ENCODE peak calls at places on chromosomes 12 and 14, in four cellular contexts. L is right lobe of liver, U is psoas muscle, O is lung. I is an unnamed sample.

GRCh38 chr12:108338915-108339657 is at the start of gene CMKLR1:
- DNase-seq in O (no peak), L (peak; percentile 50), U (peak; percentile 57), I (no peak)

GRCh38 chr12:120940799-120941198 is 36.6 kb upstream of the SPPL3 start:
- DNase-seq in L (no peak), U (no peak), O (no peak), I (no peak)

GRCh38 chr12:30997685-30998440 is 71.3 kb downstream of the TSPAN11 start:
- DNase-seq in U (no peak), O (no peak), L (no peak), I (no peak)

GRCh38 chr12:111322336-111323250 is 46.3 kb downstream of the PHETA1 start:
- DNase-seq in O (no peak), U (no peak), L (no peak), I (no peak)

GRCh38 chr12:76176935-76177334 is 92.5 kb upstream of the NAP1L1 start:
- DNase-seq in L (no peak), U (no peak), O (no peak), I (no peak)

GRCh38 chr14:39140170-39140569 is 26.0 kb downstream of the GEMIN2 start:
- DNase-seq in L (no peak), O (no peak), U (no peak), I (no peak)

GRCh38 chr14:29927596-29928341 is at the start of gene PRKD1:
- DNase-seq in U (peak; percentile 67), L (peak; percentile 71), O (peak; percentile 59), I (no peak)

GRCh38 chr14:23380197-23381016 is 3.6 kb downstream of the CMTM5 start:
- DNase-seq in U (no peak), O (no peak), L (no peak), I (no peak)

GRCh38 chr12:84891106-84891838 is 21.3 kb downstream of the SLC6A15 start:
- DNase-seq in L (no peak), O (no peak), U (no peak), I (no peak)

GRCh38 chr12:31220633-31221565 is 105.1 kb downstream of the SINHCAF start:
- DNase-seq in L (no peak), U (no peak), O (no peak), I (no peak)

GRCh38 chr14:89428556-89429196 is 11.6 kb upstream of the FOXN3 start:
- DNase-seq in L (no peak), U (peak; percentile 37), O (no peak), I (no peak)

GRCh38 chr12:85951823-85952222 is 77.7 kb downstream of the NTS start:
- DNase-seq in U (no peak), O (no peak), L (no peak), I (no peak)

GRCh38 chr12:91316825-91317224 is 134.2 kb upstream of the DCN start:
- DNase-seq in U (no peak), O (no peak), L (no peak), I (no peak)

GRCh38 chr14:105255021-105255507 is 6.7 kb downstream of the BTBD6 start:
- DNase-seq in L (no peak), U (peak; percentile 65), O (no peak), I (no peak)

GRCh38 chr14:74637184-74637562 is 25.1 kb upstream of the LTBP2 start:
- DNase-seq in O (no peak), U (no peak), L (no peak), I (no peak)

GRCh38 chr14:58824796-58825195 is 187.0 kb downstream of the DACT1 start:
- DNase-seq in L (no peak), O (no peak), U (no peak), I (no peak)

GRCh38 chr12:49885118-49885517 is 18.6 kb downstream of the FAIM2 start:
- DNase-seq in L (no peak), O (no peak), U (no peak), I (no peak)

GRCh38 chr14:23703027-23703426 is 66.9 kb downstream of the DHRS2 start:
- DNase-seq in U (no peak), O (no peak), L (no peak), I (no peak)

GRCh38 chr14:64758711-64759554 is 54.7 kb downstream of the PLEKHG3 start:
- DNase-seq in U (peak; percentile 25), L (no peak), O (no peak), I (no peak)

GRCh38 chr14:68397371-68397779 is 395.5 kb downstream of the ZFP36L1 start:
- DNase-seq in U (peak; percentile 54), L (peak; percentile 55), O (peak; percentile 77), I (no peak)

DNA sequence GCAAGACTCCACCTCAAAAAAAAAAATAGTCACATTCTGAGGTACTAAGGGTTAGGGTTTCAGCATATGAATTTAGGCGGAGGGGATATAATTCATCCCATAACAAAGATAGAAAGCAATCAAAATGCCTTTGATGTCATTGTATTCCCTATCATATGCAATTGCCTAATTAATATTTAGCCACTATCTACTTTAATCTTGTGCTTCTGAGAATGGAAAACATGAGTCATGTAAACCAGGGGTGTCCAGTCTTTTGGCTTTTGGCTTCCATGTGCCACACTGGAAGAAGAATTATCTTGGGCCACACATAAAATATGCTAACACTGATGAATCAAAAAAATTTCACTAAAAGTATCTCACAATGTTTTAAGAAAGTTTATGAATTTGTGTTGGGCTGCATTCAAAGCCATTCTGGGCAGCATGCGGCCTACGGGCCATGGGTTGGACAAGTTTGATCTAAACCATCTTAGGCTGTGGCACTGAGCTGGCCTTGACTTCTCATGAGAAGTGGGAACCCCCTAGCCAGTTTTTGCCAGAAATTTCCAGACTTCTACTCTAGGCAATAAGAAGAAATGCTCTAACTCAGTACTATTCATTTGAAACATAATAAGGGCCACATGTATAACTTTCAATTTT is 219.8 kb downstream of the PTPRO start:
- DNase-seq in U (no peak), L (no peak), O (no peak), I (no peak)
- H3K4me3 ChIP-seq in U (no peak overlapping the region), L (no peak overlapping the region), O (no peak overlapping the region), I (no peak overlapping the region)

DNA sequence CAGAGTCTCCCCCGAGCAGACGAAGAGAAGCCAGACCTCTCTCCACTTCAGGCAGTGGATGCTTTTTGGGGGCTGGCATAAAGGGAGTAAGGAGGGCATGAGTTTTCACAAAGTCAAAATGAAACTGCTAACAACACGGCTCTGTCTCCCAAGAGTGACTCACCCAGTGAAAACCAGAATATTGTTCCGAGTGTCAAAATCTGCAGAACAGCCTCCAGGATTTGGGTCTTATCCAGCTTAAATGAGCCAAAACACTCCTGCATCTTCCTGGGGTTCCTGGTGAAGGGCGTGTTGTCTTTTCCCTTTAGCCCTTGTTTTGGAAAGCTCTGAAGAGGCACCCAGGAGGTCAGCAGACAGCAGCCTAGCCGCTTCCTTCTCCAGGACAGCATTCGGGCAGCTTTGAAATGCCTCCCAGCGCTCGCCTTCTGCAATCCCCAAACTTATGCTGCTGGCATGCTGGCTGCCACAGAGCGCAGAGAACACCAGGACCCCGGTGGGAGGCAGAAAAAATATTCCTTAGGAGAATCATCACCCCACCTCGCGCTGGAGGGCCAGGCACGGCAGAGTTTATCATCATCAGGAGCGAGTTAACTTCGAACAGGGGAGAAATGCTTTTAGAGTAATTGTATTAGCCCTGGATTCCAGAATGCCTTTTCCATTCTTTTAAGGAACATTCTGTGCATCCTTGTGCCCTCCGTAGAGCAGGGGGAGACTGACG is 117.7 kb upstream of the NCOR2 start:
- DNase-seq in O (no peak), L (no peak), U (no peak), I (no peak)
- H3K4me1 ChIP-seq in O (no peaks in the 10 kb centered on the region), L (no peaks in the 10 kb centered on the region), U (peaks cover 43% of the 10 kb centered on the region), I (peaks cover 18% of the 10 kb centered on the region)

GRCh38 chr12:52690351-52691075 is 10.3 kb upstream of the KRT1 start:
- DNase-seq in U (no peak), L (no peak), O (no peak), I (no peak)

GRCh38 chr12:52691765-52692150 is 11.6 kb upstream of the KRT1 start:
- DNase-seq in O (no peak), L (no peak), U (no peak), I (no peak)

GRCh38 chr12:52692253-52692652 is 11.1 kb downstream of the KRT77 start:
- DNase-seq in L (no peak), O (no peak), U (no peak), I (no peak)

GRCh38 chr12:52689936-52690335 is 9.7 kb upstream of the KRT1 start:
- DNase-seq in U (no peak), L (no peak), O (no peak), I (no peak)

DNA sequence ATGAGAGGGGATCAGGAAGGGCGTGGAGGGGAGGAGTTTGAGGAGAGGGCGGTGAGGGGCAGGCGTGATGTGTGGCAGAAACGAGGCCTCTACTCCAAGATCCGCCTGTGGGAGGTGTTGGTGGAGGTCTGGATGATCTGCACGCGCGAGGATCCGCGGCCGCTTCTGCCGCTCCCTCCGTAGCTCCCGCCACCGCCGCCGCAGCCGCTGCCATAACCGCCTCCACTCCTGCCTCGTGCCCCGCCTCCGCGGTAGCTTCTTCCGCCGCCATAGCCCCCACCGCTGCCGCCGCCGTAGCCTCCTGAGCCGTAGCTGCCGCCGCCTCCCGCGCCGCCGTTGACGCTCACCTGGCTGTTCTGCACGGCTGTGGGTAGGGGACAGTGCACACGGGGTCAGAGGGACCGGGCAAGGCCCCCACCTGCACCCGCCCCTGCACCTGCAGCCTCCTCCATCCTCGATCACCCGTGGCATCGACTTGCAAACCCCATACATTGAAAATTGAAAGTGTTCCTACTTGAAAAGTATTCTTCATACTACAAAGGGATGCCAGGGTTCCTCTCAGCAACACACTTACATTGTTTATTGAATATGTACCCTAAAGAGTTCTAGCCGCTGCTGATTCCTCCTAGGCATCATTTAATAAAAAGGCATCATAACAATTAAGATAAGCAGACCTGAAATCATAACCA is 11.0 kb upstream of the KRT1 start:
- DNase-seq in U (peak; percentile 21), L (no peak), O (no peak), I (peak; percentile 63)
- H3K4me3 ChIP-seq in U (peak overlapping the region; percentile 34), L (no peak overlapping the region), O (no peak overlapping the region), I (peak overlapping the region; percentile 50)

GRCh38 chr12:92465786-92466185 is 237.0 kb upstream of the PLEKHG7 start:
- DNase-seq in L (no peak), U (no peak), O (no peak), I (no peak)
- H3K4me1 ChIP-seq in L (no peaks in the 10 kb centered on the region), U (peaks cover 39% of the 10 kb centered on the region), O (peaks cover 18% of the 10 kb centered on the region), I (peaks cover 4% of the 10 kb centered on the region)

GRCh38 chr12:99957866-99958466 is 26.8 kb downstream of the ANKS1B start:
- DNase-seq in U (no peak), L (no peak), O (no peak), I (no peak)
- H3K4me3 ChIP-seq in U (no peak overlapping the region), L (no peak overlapping the region), O (no peak overlapping the region), I (no peak overlapping the region)

GRCh38 chr12:5026342-5026938 is 17.2 kb upstream of the KCNA5 start:
- DNase-seq in O (no peak), L (peak; percentile 12), U (no peak), I (no peak)

GRCh38 chr12:5030066-5030465 is 13.6 kb upstream of the KCNA5 start:
- DNase-seq in U (no peak), L (no peak), O (no peak), I (no peak)

GRCh38 chr12:5023842-5024241 is 19.8 kb upstream of the KCNA5 start:
- DNase-seq in O (no peak), U (no peak), L (peak; percentile 24), I (no peak)

GRCh38 chr12:5031242-5031641 is 12.4 kb upstream of the KCNA5 start:
- DNase-seq in L (no peak), O (no peak), U (no peak), I (no peak)

DNA sequence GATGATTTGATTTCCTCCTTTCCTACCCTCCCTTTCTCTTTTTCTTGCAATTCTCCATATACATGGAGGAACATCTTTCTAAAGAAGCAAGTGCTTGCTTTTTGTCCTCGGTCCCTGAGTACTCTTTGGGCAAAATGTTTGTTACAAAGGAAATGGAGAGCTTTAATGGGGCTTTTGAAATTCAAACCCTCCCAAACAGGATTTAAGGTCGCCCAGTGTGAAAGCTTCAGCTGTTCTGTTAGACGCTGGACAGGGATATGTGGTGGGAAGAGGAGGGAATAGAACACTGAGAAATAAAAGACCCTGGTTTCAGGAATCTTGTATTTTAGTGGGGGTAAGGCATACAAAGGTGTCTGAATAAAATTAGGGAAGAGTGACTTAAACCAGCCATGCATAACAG is 16.2 kb upstream of the KCNA5 start:
- DNase-seq in U (no peak), L (no peak), O (no peak), I (no peak)
- H3K4me1 ChIP-seq in U (no peaks in the 10 kb centered on the region), L (no peaks in the 10 kb centered on the region), O (peaks cover 3% of the 10 kb centered on the region), I (no peaks in the 10 kb centered on the region)

I was measured in naive thymus-derived CD4-positive, alpha-beta T cell.